ENCODE peak calls at places on chromosomes 13 and 19, in four cellular contexts. S is Calu3; C is dorsolateral prefrontal cortex; G is stimulated activated CD8-positive, alpha-beta memory T cell treated with anti-CD3 and anti-CD28 coated beads, Interleukin-2, amount 100 ng/mL, for 48 hours. Z is an unnamed sample.

GRCh38 chr13:46496086-46496485 is 56.9 kb upstream of the LRCH1 start:
- DNase-seq in G (no peak), S (no peak), C (no peak), Z (no peak)

GRCh38 chr13:27309401-27309958 is 38.9 kb downstream of the RASL11A start:
- DNase-seq in G (no peak), S (peak), C (no peak), Z (no peak)

GRCh38 chr19:32642771-32643170 is 32.2 kb downstream of the ANKRD27 start:
- DNase-seq in G (peak), S (no peak), C (no peak), Z (no peak)

GRCh38 chr13:106573855-106574254 is 5.9 kb upstream of the ARGLU1 start:
- DNase-seq in G (no peak), S (no peak), C (no peak), Z (no peak)

GRCh38 chr13:40272776-40273139 is 393.7 kb downstream of the FOXO1 start:
- DNase-seq in S (no peak), G (no peak), C (no peak), Z (no peak)

GRCh38 chr13:40477623-40478608 is 188.5 kb downstream of the FOXO1 start:
- DNase-seq in C (no peak), S (no peak), G (no peak), Z (no peak)

GRCh38 chr19:3403489-3404323 is 37.3 kb downstream of the NFIC start:
- DNase-seq in G (no peak), S (no peak), C (peak), Z (no peak)

GRCh38 chr13:103140001-103140671 is 73.9 kb upstream of the SLC10A2 start:
- DNase-seq in C (no peak), S (peak), G (no peak), Z (peak)

GRCh38 chr13:112977091-112977490 is 8.1 kb downstream of the MCF2L start:
- DNase-seq in C (no peak), G (no peak), S (no peak), Z (no peak)

GRCh38 chr13:70960841-70961443 is 852.7 kb upstream of the KLHL1 start:
- DNase-seq in S (no peak), G (no peak), C (no peak), Z (peak)

GRCh38 chr13:31225180-31225579 is 25.4 kb downstream of the B3GLCT start:
- DNase-seq in G (no peak), C (no peak), S (no peak), Z (no peak)

GRCh38 chr19:7575426-7576040 is 20.1 kb upstream of the CAMSAP3 start:
- DNase-seq in S (no peak), C (no peak), G (peak), Z (peak)